ENCODE peak calls at places on chromosomes 6 and 20, in eight cellular contexts. S, X, Y, A, U, T, Q and G are unnamed samples.

GRCh38 chr6:89963391-89963790 is 69.1 kb downstream of the GJA10 start:
- DNase-seq in S (no peak), X (no peak), Y (peak; percentile 45), A (no peak), U (no peak), T (no peak), Q (no peak), G (no peak)

GRCh38 chr6:51398064-51398740 is 579.5 kb downstream of the TFAP2B start:
- DNase-seq in S (no peak), X (peak; percentile 90), Y (no peak), A (no peak), U (no peak), T (no peak), Q (no peak), G (peak; percentile 9)

GRCh38 chr20:17808357-17808756 is 108.6 kb downstream of the BANF2 start:
- DNase-seq in S (no peak), X (no peak), Y (peak; percentile 62), A (no peak), U (no peak), T (no peak), Q (peak; percentile 71), G (no peak)

GRCh38 chr20:35207950-35208611 is 18.4 kb upstream of the MMP24 start:
- DNase-seq in S (peak; percentile 40), X (peak; percentile 91), Y (peak; percentile 77), A (peak; percentile 81), U (peak; percentile 56), T (peak; percentile 67), Q (peak; percentile 73), G (no peak)

GRCh38 chr20:35301426-35301825 is 9.2 kb upstream of the FAM83C start:
- DNase-seq in S (no peak), X (no peak), Y (no peak), A (no peak), U (no peak), T (no peak), Q (no peak), G (no peak)

GRCh38 chr20:3163099-3164042 is 3.7 kb upstream of the FASTKD5 start:
- DNase-seq in S (peak; percentile 7), X (peak; percentile 38), Y (no peak), A (no peak), U (no peak), T (no peak), Q (no peak), G (no peak)

GRCh38 chr6:169884158-169884557 is 132.7 kb downstream of the ERMARD start:
- DNase-seq in S (no peak), X (no peak), Y (no peak), A (no peak), U (no peak), T (no peak), Q (no peak), G (no peak)

GRCh38 chr6:46491201-46491788 is at the start of gene RCAN2:
- DNase-seq in S (peak; percentile 48), X (peak; percentile 85), Y (peak; percentile 43), A (peak; percentile 20), U (peak; percentile 24), T (peak; percentile 27), Q (peak; percentile 81), G (no peak)

GRCh38 chr6:136959471-136959891 is 37.4 kb downstream of the SLC35D3 start:
- DNase-seq in S (no peak), X (peak; percentile 99), Y (no peak), A (no peak), U (no peak), T (peak; percentile 96), Q (no peak), G (no peak)

GRCh38 chr6:135411339-135411738 is 86.2 kb downstream of the AHI1 start:
- DNase-seq in S (no peak), X (no peak), Y (no peak), A (no peak), U (no peak), T (no peak), Q (no peak), G (no peak)

GRCh38 chr6:7153807-7154206 is 46.0 kb downstream of the RREB1 start:
- DNase-seq in S (no peak), X (no peak), Y (no peak), A (no peak), U (no peak), T (no peak), Q (no peak), G (no peak)

GRCh38 chr6:20056350-20056992 is 155.8 kb downstream of the MBOAT1 start:
- DNase-seq in S (peak; percentile 23), X (peak; percentile 89), Y (peak; percentile 69), A (peak; percentile 31), U (no peak), T (peak; percentile 83), Q (no peak), G (no peak)

GRCh38 chr20:60011512-60012507 is 53.6 kb downstream of the CDH26 start:
- DNase-seq in S (no peak), X (peak; percentile 93), Y (no peak), A (no peak), U (no peak), T (no peak), Q (no peak), G (no peak)

GRCh38 chr20:40966103-40966502 is 62.5 kb upstream of the TOP1 start:
- DNase-seq in S (no peak), X (peak; percentile 12), Y (no peak), A (no peak), U (no peak), T (no peak), Q (no peak), G (no peak)

GRCh38 chr20:53445276-53445675 is 148.4 kb downstream of the ZNF217 start:
- DNase-seq in S (no peak), X (no peak), Y (no peak), A (no peak), U (no peak), T (no peak), Q (no peak), G (no peak)

GRCh38 chr6:13187692-13188091 is 140.6 kb downstream of the TBC1D7 start:
- DNase-seq in S (no peak), X (no peak), Y (no peak), A (no peak), U (no peak), T (no peak), Q (no peak), G (no peak)

GRCh38 chr6:18141805-18142590 is 12.9 kb downstream of the TPMT start:
- DNase-seq in S (no peak), X (peak; percentile 78), Y (no peak), A (no peak), U (no peak), T (peak; percentile 66), Q (no peak), G (no peak)

GRCh38 chr6:129215916-129216525 is 333.1 kb downstream of the LAMA2 start:
- DNase-seq in S (no peak), X (no peak), Y (peak; percentile 47), A (no peak), U (no peak), T (no peak), Q (no peak), G (no peak)

GRCh38 chr6:15905488-15906392 is 223.1 kb upstream of the MYLIP start:
- DNase-seq in S (no peak), X (no peak), Y (no peak), A (no peak), U (no peak), T (no peak), Q (no peak), G (no peak)

GRCh38 chr6:113994934-113995342 is 24.0 kb upstream of the HDAC2 start:
- DNase-seq in S (no peak), X (peak; percentile 78), Y (peak; percentile 82), A (peak; percentile 43), U (no peak), T (peak; percentile 75), Q (no peak), G (no peak)

GRCh38 chr6:154410619-154411044 is 54.0 kb upstream of the IPCEF1 start:
- DNase-seq in S (no peak), X (no peak), Y (peak; percentile 97), A (peak; percentile 29), U (peak; percentile 43), T (peak; percentile 3), Q (no peak), G (no peak)

GRCh38 chr20:47727170-47727880 is 58.0 kb downstream of the SULF2 start:
- DNase-seq in S (peak; percentile 62), X (no peak), Y (no peak), A (no peak), U (peak; percentile 64), T (no peak), Q (peak; percentile 75), G (no peak)

GRCh38 chr6:24749292-24749691 is 25.4 kb upstream of the GMNN start:
- DNase-seq in S (no peak), X (no peak), Y (no peak), A (no peak), U (no peak), T (no peak), Q (no peak), G (no peak)